ENCODE peak calls at places on chromosome 3, in nine cellular contexts. X is stimulated activated CD8-positive, alpha-beta memory T cell treated with anti-CD3 and anti-CD28 coated beads, Interleukin-2, amount 100 ng/mL, for 1 hour; W is stimulated activated CD4-positive, alpha-beta T cell treated with anti-CD3 and anti-CD28 coated beads, Interleukin-4, amount 100 ng/mL, for 24 hours; D is activated T-cell treated with anti-CD3 and anti-CD28 coated beads, Interleukin-2, amount 50 U/mL, for 72 hours; V is ELF-1; A is ELR; Q is hepatic stellate cell; K is uterus; N is CD8-positive, alpha-beta T cell. I is an unnamed sample.

GRCh38 chr3:3800685-3801509 is 1.7 kb downstream of the LRRN1 start:
- DNase-seq in X (no peak), N (no peak), D (peak; percentile 12), K (peak; percentile 17), Q (no peak), A (no peak), V (peak; percentile 65), W (no peak), I (peak; percentile 22)

GRCh38 chr3:126212629-126213375 is 32.4 kb upstream of the ALDH1L1 start:
- DNase-seq in K (peak; percentile 57), N (no peak), Q (peak; percentile 43), V (peak; percentile 88), D (no peak), W (no peak), X (no peak), A (peak; percentile 70), I (peak; percentile 38)

GRCh38 chr3:143464850-143465249 is 345.3 kb downstream of the CHST2 start:
- DNase-seq in D (no peak), A (peak; percentile 33), X (no peak), V (no peak), K (no peak), N (no peak), W (no peak), Q (no peak), I (no peak)

GRCh38 chr3:181623924-181624694 is 87.6 kb upstream of the SOX2 start:
- DNase-seq in D (no peak), X (no peak), V (no peak), W (no peak), K (no peak), N (no peak), A (peak; percentile 21), Q (no peak), I (no peak)

GRCh38 chr3:88149516-88150362 is at the start of gene C3orf38:
- DNase-seq in D (peak; percentile 85), N (peak; percentile 78), X (peak; percentile 39), A (peak; percentile 98), K (peak; percentile 85), Q (peak; percentile 87), V (peak; percentile 95), W (peak; percentile 83), I (peak; percentile 87)

GRCh38 chr3:170961616-170962400 is 53.4 kb upstream of the EIF5A2 start:
- DNase-seq in Q (peak; percentile 12), X (no peak), K (no peak), D (no peak), N (no peak), V (peak; percentile 10), A (peak; percentile 61), W (no peak), I (no peak)

GRCh38 chr3:70726096-70726745 is 413.8 kb upstream of the MDFIC2 start:
- DNase-seq in W (no peak), Q (no peak), X (no peak), A (no peak), V (no peak), K (no peak), D (no peak), N (no peak), I (no peak)

GRCh38 chr3:72487946-72488735 is 360.1 kb downstream of the SHQ1 start:
- DNase-seq in K (no peak), W (no peak), A (peak; percentile 13), Q (no peak), V (no peak), N (no peak), X (no peak), D (no peak), I (no peak)

GRCh38 chr3:135905058-135905724 is 60.3 kb upstream of the PPP2R3A start:
- DNase-seq in A (peak; percentile 51), D (no peak), Q (no peak), K (no peak), X (no peak), V (peak; percentile 30), W (no peak), N (no peak), I (no peak)

GRCh38 chr3:139421034-139421433 is 31.6 kb upstream of the COPB2 start:
- DNase-seq in Q (no peak), A (no peak), X (no peak), W (no peak), V (no peak), K (no peak), N (no peak), D (no peak), I (no peak)

GRCh38 chr3:14879161-14879888 is 60.6 kb downstream of the FGD5 start:
- DNase-seq in V (no peak), A (no peak), K (no peak), D (peak; percentile 24), Q (no peak), X (no peak), N (peak; percentile 48), W (peak; percentile 24), I (no peak)

GRCh38 chr3:128665362-128666021 is 14.9 kb upstream of the RPN1 start:
- DNase-seq in N (no peak), X (no peak), A (peak; percentile 39), V (peak; percentile 24), K (no peak), D (no peak), Q (no peak), W (no peak), I (no peak)

GRCh38 chr3:184719709-184720108 is 7.8 kb upstream of the MAGEF1 start:
- DNase-seq in Q (no peak), V (no peak), D (no peak), A (no peak), X (no peak), W (no peak), N (no peak), K (no peak), I (no peak)

GRCh38 chr3:120608506-120608905 is 12.4 kb downstream of the NDUFB4 start:
- DNase-seq in W (no peak), D (no peak), Q (no peak), V (no peak), A (no peak), X (no peak), N (no peak), K (no peak), I (no peak)

GRCh38 chr3:81554348-81554747 is 207.1 kb downstream of the GBE1 start:
- DNase-seq in A (no peak), V (no peak), N (no peak), W (no peak), Q (no peak), K (no peak), X (no peak), D (no peak), I (peak; percentile 1)

GRCh38 chr3:129502641-129503386 is 25.6 kb upstream of the RHO start:
- DNase-seq in V (no peak), N (no peak), Q (no peak), K (no peak), A (no peak), W (no peak), D (no peak), X (no peak), I (no peak)

GRCh38 chr3:15271785-15272381 is 60.5 kb downstream of the SH3BP5 start:
- DNase-seq in D (peak; percentile 78), W (peak; percentile 80), Q (no peak), K (no peak), X (peak; percentile 65), N (peak; percentile 93), A (no peak), V (peak; percentile 88), I (peak; percentile 72)

GRCh38 chr3:154971771-154972326 is 108.3 kb upstream of the MME start:
- DNase-seq in X (no peak), N (no peak), D (no peak), V (no peak), W (no peak), A (peak; percentile 69), K (no peak), Q (no peak), I (no peak)

GRCh38 chr3:188047536-188047935 is 106.4 kb upstream of the LPP start:
- DNase-seq in N (no peak), W (no peak), A (no peak), Q (no peak), V (no peak), D (no peak), X (no peak), K (no peak), I (no peak)

GRCh38 chr3:147930417-147930816 is 521.3 kb downstream of the ZIC1 start:
- DNase-seq in X (no peak), W (no peak), D (no peak), N (no peak), V (no peak), Q (no peak), K (no peak), A (peak; percentile 65), I (no peak)

GRCh38 chr3:27607370-27607769 is 114.8 kb downstream of the EOMES start:
- DNase-seq in A (peak; percentile 44), V (peak; percentile 23), X (no peak), D (no peak), W (no peak), K (no peak), Q (no peak), N (no peak), I (no peak)

GRCh38 chr3:158103131-158103955 is 2.9 kb downstream of the SHOX2 start:
- DNase-seq in A (peak; percentile 53), K (peak; percentile 13), X (no peak), Q (no peak), W (no peak), N (no peak), D (peak; percentile 21), V (peak; percentile 57), I (peak; percentile 50)

GRCh38 chr3:12752803-12753202 is 6.3 kb downstream of the TMEM40 start:
- DNase-seq in K (no peak), Q (no peak), W (no peak), D (no peak), V (no peak), X (no peak), N (no peak), A (peak; percentile 43), I (peak; percentile 58)

GRCh38 chr3:78794431-78794830 is 973.4 kb downstream of the ROBO1 start:
- DNase-seq in W (no peak), A (no peak), D (no peak), Q (no peak), K (no peak), V (no peak), N (no peak), X (no peak), I (no peak)

GRCh38 chr3:107666853-107667252 is 144.1 kb downstream of the BBX start:
- DNase-seq in V (no peak), N (no peak), W (no peak), A (no peak), D (no peak), X (no peak), Q (no peak), K (no peak), I (no peak)

GRCh38 chr3:18098960-18099587 is 326.1 kb downstream of the SATB1 start:
- DNase-seq in A (peak; percentile 99), V (peak; percentile 84), W (peak; percentile 49), Q (peak; percentile 21), N (no peak), D (peak; percentile 84), X (no peak), K (no peak), I (no peak)

I was measured in GM13976.